ENCODE peak calls at places on chromosomes 12 and 14, in eight cellular contexts. O is right atrium auricular region; A is sigmoid colon; M is Panc1; Y is trophoblast cell; T is colonic mucosa; H is suprapubic skin; Q is CD8-positive, alpha-beta T cell. Z is an unnamed sample.

GRCh38 chr12:108510836-108511235 is 4.2 kb upstream of the FICD start:
- DNase-seq in T (no peak), O (no peak), A (no peak), Y (no peak), H (no peak), Q (no peak), M (no peak), Z (no peak)

GRCh38 chr14:95784137-95784536 is 70.2 kb upstream of the TCL1A start:
- DNase-seq in T (no peak), O (no peak), M (no peak), A (no peak), Q (no peak), Y (peak; percentile 69), H (no peak), Z (no peak)

GRCh38 chr12:95882080-95882479 is 23.3 kb downstream of the SNRPF start:
- DNase-seq in Q (no peak), M (no peak), O (no peak), A (no peak), Y (no peak), H (no peak), T (no peak), Z (no peak)

GRCh38 chr14:73887704-73888459 is 1.2 kb downstream of the ZNF410 start:
- DNase-seq in A (no peak), H (no peak), T (no peak), O (no peak), Q (no peak), M (no peak), Y (peak; percentile 96), Z (no peak)

GRCh38 chr14:76537912-76538647 is 162.1 kb downstream of the ESRRB start:
- DNase-seq in H (no peak), A (peak; percentile 69), M (no peak), T (no peak), Q (no peak), O (no peak), Y (no peak), Z (no peak)

GRCh38 chr14:101116065-101116464 is 212.5 kb upstream of the RTL1 start:
- DNase-seq in T (no peak), Q (peak; percentile 37), A (peak; percentile 27), H (no peak), Y (no peak), O (peak; percentile 52), M (no peak), Z (no peak)

GRCh38 chr12:80714055-80714454 is 2.7 kb upstream of the MYF5 start:
- DNase-seq in Y (peak; percentile 7), Q (no peak), T (no peak), M (no peak), O (no peak), H (no peak), A (no peak), Z (no peak)

GRCh38 chr12:29054790-29055663 is 94.1 kb upstream of the FAR2 start:
- DNase-seq in Y (no peak), O (no peak), Q (no peak), T (no peak), M (no peak), A (no peak), H (no peak), Z (no peak)

GRCh38 chr14:76084374-76084773 is 67.3 kb upstream of the GPATCH2L start:
- DNase-seq in A (no peak), Q (no peak), H (no peak), O (no peak), M (no peak), Y (no peak), T (no peak), Z (no peak)

GRCh38 chr12:97404549-97404948 is 58.1 kb upstream of the RMST start:
- DNase-seq in Y (peak; percentile 66), O (no peak), A (no peak), H (no peak), Q (no peak), T (peak; percentile 20), M (peak; percentile 12), Z (no peak)

GRCh38 chr14:54754116-54754622 is 148.5 kb downstream of the GCH1 start:
- DNase-seq in T (no peak), A (no peak), Q (no peak), H (no peak), O (no peak), M (no peak), Y (no peak), Z (no peak)

GRCh38 chr12:3218150-3218845 is 141.1 kb downstream of the TSPAN9 start:
- DNase-seq in Y (no peak), H (peak; percentile 88), A (peak; percentile 93), M (no peak), O (peak; percentile 89), Q (no peak), T (peak; percentile 47), Z (peak; percentile 73)

GRCh38 chr14:96083667-96084320 is 44.6 kb downstream of the C14orf132 start:
- DNase-seq in H (no peak), M (no peak), A (peak; percentile 29), T (no peak), Y (peak; percentile 18), Q (no peak), O (no peak), Z (peak; percentile 60)

GRCh38 chr14:50823051-50823762 is 7.8 kb downstream of the NIN start:
- DNase-seq in M (no peak), T (no peak), O (no peak), H (no peak), A (no peak), Y (peak; percentile 77), Q (no peak), Z (no peak)

GRCh38 chr14:68946423-68946822 is 32.7 kb downstream of the ACTN1 start:
- DNase-seq in M (no peak), A (no peak), T (no peak), Y (peak; percentile 34), O (no peak), H (no peak), Q (no peak), Z (no peak)
- H3K27ac ChIP-seq in M (peak overlapping the region; percentile 39), A (peak overlapping the region; percentile 100), T (peak overlapping the region; percentile 81), Y (peak overlapping the region; percentile 1), O (peak overlapping the region; percentile 72), H (peak overlapping the region; percentile 32), Q (peak overlapping the region; percentile 42), Z (peak overlapping the region; percentile 94)

DNA sequence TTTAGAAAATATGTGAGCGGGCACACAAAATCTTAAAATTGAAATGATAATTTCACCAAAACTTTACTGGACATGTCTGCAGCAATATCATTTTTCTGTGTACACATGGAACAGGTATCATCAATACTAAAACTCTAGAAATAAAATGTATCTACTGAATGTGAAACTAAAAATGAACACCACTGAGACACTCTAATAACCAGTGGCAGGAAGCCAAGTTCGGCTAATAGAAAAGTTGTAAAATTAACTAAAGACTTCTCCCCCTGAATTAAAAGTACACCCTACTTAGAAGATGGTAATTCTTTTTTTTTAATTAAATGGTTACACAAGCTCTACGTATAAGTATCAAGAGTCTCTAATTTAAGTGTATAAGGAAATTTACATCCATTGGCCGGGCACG is 227.2 kb downstream of the MED13L start:
- DNase-seq in Y (no peak), H (no peak), Q (no peak), T (no peak), A (no peak), O (no peak), M (no peak), Z (no peak)
- H3K4me1 ChIP-seq in Y (peaks cover 4% of the 10 kb centered on the region), H (peaks cover 43% of the 10 kb centered on the region), Q (peaks cover 3% of the 10 kb centered on the region), T (no peaks in the 10 kb centered on the region), A (peaks cover 44% of the 10 kb centered on the region), O (no peaks in the 10 kb centered on the region), M (peaks cover 46% of the 10 kb centered on the region), Z (peaks cover 17% of the 10 kb centered on the region)

DNA sequence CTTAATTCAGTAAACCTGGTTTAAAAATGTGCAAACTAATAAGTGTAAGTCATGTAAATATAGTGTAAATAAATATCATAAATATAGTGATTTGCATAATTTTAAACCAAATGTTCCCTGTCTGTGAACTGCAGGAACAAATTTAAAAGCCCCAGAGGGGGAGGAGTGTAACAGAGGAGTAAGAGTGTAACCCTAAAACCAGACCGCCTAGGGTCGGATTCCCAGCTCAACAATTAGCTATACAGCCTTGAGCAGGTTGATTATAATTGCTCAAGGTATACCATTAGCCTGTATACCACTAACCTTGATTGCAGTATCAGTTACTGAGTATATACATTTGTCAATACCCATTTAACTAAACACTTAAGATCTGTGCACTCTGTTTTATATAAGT is 218.4 kb downstream of the ADAMTS20 start:
- DNase-seq in T (no peak), H (no peak), Q (no peak), M (no peak), O (no peak), Y (no peak), A (no peak), Z (no peak)
- H3K27ac ChIP-seq in T (no peak overlapping the region), H (no peak overlapping the region), Q (no peak overlapping the region), M (peak overlapping the region; percentile 67), O (no peak overlapping the region), Y (no peak overlapping the region), A (no peak overlapping the region), Z (no peak overlapping the region)

GRCh38 chr12:89858718-89859117 is 150.1 kb upstream of the ATP2B1 start:
- DNase-seq in O (no peak), Q (no peak), A (no peak), H (no peak), Y (no peak), M (no peak), T (no peak), Z (no peak)
- H3K4me1 ChIP-seq in O (no peaks in the 10 kb centered on the region), Q (peaks cover 30% of the 10 kb centered on the region), A (no peaks in the 10 kb centered on the region), H (peaks cover 6% of the 10 kb centered on the region), Y (peaks cover 12% of the 10 kb centered on the region), M (no peaks in the 10 kb centered on the region), T (no peaks in the 10 kb centered on the region), Z (no peaks in the 10 kb centered on the region)

DNA sequence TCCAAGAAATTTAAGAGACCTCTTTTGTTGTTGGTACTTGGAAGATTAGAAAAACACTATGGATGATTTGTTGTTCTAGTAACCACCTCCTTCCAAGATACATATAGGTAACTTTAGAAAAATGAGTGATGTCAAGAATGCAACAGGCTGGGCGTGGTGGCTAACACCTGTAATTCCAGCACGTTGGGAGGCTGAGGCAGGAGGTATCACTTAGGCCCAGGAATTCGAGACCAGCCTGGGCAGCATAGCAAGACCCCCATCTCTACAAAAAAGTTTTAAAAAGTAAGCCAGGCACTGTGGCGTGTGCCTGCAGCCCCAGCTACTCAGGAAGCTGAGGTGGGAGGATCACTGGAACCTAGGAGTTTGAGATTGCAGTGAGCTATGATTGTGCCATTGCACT is 97.8 kb downstream of the PCNX1 start:
- DNase-seq in A (no peak), M (no peak), O (no peak), Q (no peak), Y (no peak), H (no peak), T (no peak), Z (no peak)
- H3K27ac ChIP-seq in A (no peak overlapping the region), M (no peak overlapping the region), O (no peak overlapping the region), Q (no peak overlapping the region), Y (no peak overlapping the region), H (no peak overlapping the region), T (no peak overlapping the region), Z (no peak overlapping the region)

GRCh38 chr12:612886-613285 is 50.4 kb downstream of the NINJ2 start:
- DNase-seq in M (no peak), Y (no peak), A (no peak), H (no peak), O (no peak), T (no peak), Q (no peak), Z (no peak)

GRCh38 chr12:614727-615060 is 48.6 kb downstream of the NINJ2 start:
- DNase-seq in Q (no peak), H (no peak), T (no peak), M (no peak), Y (peak; percentile 9), A (no peak), O (no peak), Z (no peak)

GRCh38 chr12:613996-614726 is 49.1 kb downstream of the NINJ2 start:
- DNase-seq in H (no peak), Q (peak; percentile 57), O (no peak), M (no peak), A (no peak), T (no peak), Y (peak; percentile 2), Z (no peak)

GRCh38 chr12:615620-616019 is 47.6 kb downstream of the NINJ2 start:
- DNase-seq in M (no peak), O (no peak), Q (no peak), Y (peak; percentile 4), T (no peak), H (no peak), A (no peak), Z (no peak)

GRCh38 chr12:612293-612692 is 51.0 kb downstream of the NINJ2 start:
- DNase-seq in Q (no peak), T (no peak), Y (no peak), A (no peak), H (no peak), O (no peak), M (no peak), Z (no peak)
- H3K4me1 ChIP-seq in Q (peaks cover 12% of the 10 kb centered on the region), T (no peaks in the 10 kb centered on the region), Y (peaks cover 12% of the 10 kb centered on the region), A (no peaks in the 10 kb centered on the region), H (peaks cover 50% of the 10 kb centered on the region), O (no peaks in the 10 kb centered on the region), M (peaks cover 11% of the 10 kb centered on the region), Z (no peaks in the 10 kb centered on the region)

Z was measured in breast epithelium.